ENCODE peak calls at places on chromosome X, in four cellular contexts. G is K562, Y is HepG2, X is GM12878. N is an unnamed sample.

GRCh38 chrX:39427492-39428289 is 626.4 kb downstream of the MID1IP1 start:
- DNase-seq in Y (no peak), G (no peak), X (no peak), N (no peak)

GRCh38 chrX:148322906-148323305 is 177.5 kb upstream of the AFF2 start:
- DNase-seq in Y (no peak), G (no peak), X (no peak), N (no peak)

GRCh38 chrX:140141444-140142029 is 176.2 kb upstream of the CXorf66 start:
- DNase-seq in G (peak), Y (peak), X (peak), N (peak)

GRCh38 chrX:104435249-104435648 is 130.8 kb upstream of the IL1RAPL2 start:
- DNase-seq in Y (no peak), G (no peak), X (no peak), N (no peak)

GRCh38 chrX:38041237-38041636 is 34.9 kb downstream of the SYTL5 start:
- DNase-seq in G (no peak), X (no peak), Y (peak), N (no peak)

GRCh38 chrX:15594371-15594770 is 6.4 kb downstream of the ACE2 start:
- DNase-seq in X (no peak), Y (no peak), G (no peak), N (no peak)

GRCh38 chrX:39730671-39731389 is 366.9 kb downstream of the BCOR start:
- DNase-seq in G (peak), Y (peak), X (no peak), N (peak)

GRCh38 chrX:110430293-110431076 is 71.8 kb downstream of the RTL9 start:
- DNase-seq in Y (no peak), G (no peak), X (no peak), N (no peak)

GRCh38 chrX:3290561-3290960 is 55.9 kb downstream of the MXRA5 start:
- DNase-seq in Y (no peak), X (no peak), G (no peak), N (no peak)

GRCh38 chrX:68669094-68669830 is 21.8 kb downstream of the STARD8 start:
- DNase-seq in Y (no peak), X (no peak), G (peak), N (peak)

GRCh38 chrX:129641941-129642340 is 12.8 kb downstream of the APLN start:
- DNase-seq in G (no peak), X (no peak), Y (no peak), N (no peak)

GRCh38 chrX:66221856-66222255 is 57.8 kb downstream of the HEPH start:
- DNase-seq in G (no peak), Y (no peak), X (no peak), N (no peak)

GRCh38 chrX:34509394-34509793 is 147.7 kb downstream of the TMEM47 start:
- DNase-seq in Y (no peak), X (no peak), G (no peak), N (no peak)

GRCh38 chrX:40468033-40468979 is 112.5 kb upstream of the ATP6AP2 start:
- DNase-seq in X (peak), Y (peak), G (peak), N (peak)

GRCh38 chrX:119067023-119067739 is 5.6 kb upstream of the CT47C1 start:
- DNase-seq in G (peak), Y (peak), X (no peak), N (peak)

GRCh38 chrX:46381630-46382029 is 163.6 kb downstream of the ZNF674 start:
- DNase-seq in Y (peak), G (no peak), X (peak), N (peak)

GRCh38 chrX:44261286-44261685 is 82.2 kb downstream of the EFHC2 start:
- DNase-seq in Y (no peak), G (no peak), X (no peak), N (no peak)

GRCh38 chrX:125651426-125651825 is 331.8 kb downstream of the TEX13C start:
- DNase-seq in X (no peak), G (no peak), Y (no peak), N (no peak)

GRCh38 chrX:110173192-110174175 is 144.4 kb downstream of the AMMECR1 start:
- DNase-seq in G (no peak), X (no peak), Y (no peak), N (no peak)

GRCh38 chrX:29690061-29690460 is 525.3 kb upstream of the MAGEB2 start:
- DNase-seq in Y (no peak), X (no peak), G (no peak), N (no peak)

GRCh38 chrX:150781711-150782110 is 88.5 kb downstream of the MTMR1 start:
- DNase-seq in X (no peak), G (no peak), Y (no peak), N (no peak)

GRCh38 chrX:13064599-13065143 is 20.3 kb upstream of the FAM9C start:
- DNase-seq in X (no peak), Y (no peak), G (no peak), N (no peak)

GRCh38 chrX:121851033-121851432 is 803.6 kb downstream of the GLUD2 start:
- DNase-seq in Y (no peak), G (no peak), X (no peak), N (no peak)

GRCh38 chrX:86210772-86211171 is 62.5 kb downstream of the DACH2 start:
- DNase-seq in X (no peak), G (no peak), Y (no peak), N (no peak)

GRCh38 chrX:2552621-2553297 is 52.0 kb upstream of the DHRSX start:
- DNase-seq in Y (peak), X (no peak), G (no peak), N (no peak)

GRCh38 chrX:75522565-75523411 is at the start of gene ZDHHC15:
- DNase-seq in X (peak), Y (no peak), G (no peak), N (peak)

DNA sequence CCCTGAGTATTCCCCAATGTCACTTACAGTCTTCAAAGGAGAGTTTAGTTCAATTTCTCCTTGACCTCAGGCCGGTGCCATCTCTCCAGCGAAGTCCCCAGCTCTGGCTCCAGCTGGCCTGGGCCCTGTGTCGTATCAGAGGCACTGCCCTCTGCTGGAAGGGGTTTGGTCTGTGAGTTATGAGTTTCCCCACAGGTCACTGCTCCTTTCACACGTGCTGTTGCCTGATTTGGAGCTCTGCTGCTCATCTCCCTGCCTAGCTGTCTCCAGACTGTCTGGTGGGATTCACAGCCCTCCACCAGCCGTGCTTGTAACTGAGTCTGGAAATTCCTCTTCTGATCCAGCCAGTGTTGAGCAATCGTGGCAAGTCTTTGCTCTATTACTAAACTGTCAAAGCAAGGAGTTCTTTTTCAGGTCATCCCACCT is at the start of gene RAP2C:
- DNase-seq in G (peak), Y (peak), X (no peak), N (peak)
- TF ChIP-seq REST in G (no peak), Y (no peak), X (no peak), N (no peak)

GRCh38 chrX:152926279-152926678 is 28.4 kb downstream of the ZNF185 start:
- DNase-seq in G (peak), Y (peak), X (no peak), N (peak)
- TF ChIP-seq CREB1 in G (no peak), Y (no peak), X (no peak), N (no peak)

GRCh38 chrX:105822138-105823091 is at the start of gene NRK:
- DNase-seq in X (no peak), Y (no peak), G (no peak), N (peak)
- TF ChIP-seq CTCF in X (no peak), Y (no peak), G (no peak), N (peak)

GRCh38 chrX:70264784-70265183 is 3.4 kb upstream of the ARR3 start:
- DNase-seq in X (no peak), Y (no peak), G (no peak), N (peak)
- TF ChIP-seq REST in X (peak), Y (no peak), G (peak), N (peak)

GRCh38 chrX:18425199-18426003 is at the start of gene CDKL5:
- DNase-seq in Y (peak), G (peak), X (peak), N (peak)

GRCh38 chrX:18426004-18426320 is 554 bp downstream of the CDKL5 start:
- DNase-seq in X (no peak), G (no peak), Y (no peak), N (peak)

GRCh38 chrX:18422325-18422724 is 3.1 kb upstream of the CDKL5 start:
- DNase-seq in X (no peak), Y (no peak), G (no peak), N (no peak)

GRCh38 chrX:18422886-18423285 is 2.5 kb upstream of the CDKL5 start:
- DNase-seq in Y (no peak), G (no peak), X (no peak), N (no peak)

GRCh38 chrX:18424482-18425198 is 768 bp upstream of the CDKL5 start:
- DNase-seq in Y (no peak), G (no peak), X (no peak), N (peak)
- TF ChIP-seq CREB1 in Y (no peak), G (no peak), X (no peak), N (no peak)

GRCh38 chrX:41923925-41924693 is 755 bp upstream of the CASK start:
- DNase-seq in G (no peak), Y (no peak), X (no peak), N (no peak)
- TF ChIP-seq CTCF in G (no peak), Y (no peak), X (no peak), N (no peak)

GRCh38 chrX:53235566-53235965 is 10.6 kb upstream of the KDM5C start:
- DNase-seq in X (no peak), G (no peak), Y (no peak), N (no peak)
- TF ChIP-seq REST in X (no peak), G (no peak), Y (no peak), N (no peak)

DNA sequence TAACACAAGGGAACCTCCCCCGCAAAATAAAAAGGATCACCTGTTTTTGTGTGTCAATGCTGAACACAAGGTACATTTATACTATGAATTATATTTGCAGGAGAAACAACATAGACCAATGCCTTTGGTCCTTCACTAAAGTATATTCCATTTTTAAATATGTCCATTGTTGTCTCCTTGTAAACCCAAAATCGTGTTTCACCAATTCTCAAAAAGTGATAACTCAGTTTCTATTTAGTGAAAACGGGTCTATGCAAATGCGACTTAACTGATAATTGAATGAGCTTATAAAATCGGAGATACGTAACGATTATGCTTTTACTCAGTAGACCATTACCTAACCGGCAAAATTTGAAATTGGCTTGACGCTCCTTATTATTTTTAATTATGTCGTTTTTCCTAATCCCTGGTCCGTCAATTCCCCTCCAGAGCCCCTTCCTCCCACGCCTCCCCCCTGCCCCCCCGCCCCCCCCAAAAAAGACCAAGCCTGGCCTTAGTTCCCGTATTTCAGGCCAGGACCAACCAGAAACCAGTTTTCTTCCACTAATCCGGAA is 2.0 kb downstream of the BRWD3 start:
- DNase-seq in X (no peak), G (peak), Y (no peak), N (no peak)
- TF ChIP-seq CREB1 in X (peak), G (no peak), Y (no peak), N (no peak)

DNA sequence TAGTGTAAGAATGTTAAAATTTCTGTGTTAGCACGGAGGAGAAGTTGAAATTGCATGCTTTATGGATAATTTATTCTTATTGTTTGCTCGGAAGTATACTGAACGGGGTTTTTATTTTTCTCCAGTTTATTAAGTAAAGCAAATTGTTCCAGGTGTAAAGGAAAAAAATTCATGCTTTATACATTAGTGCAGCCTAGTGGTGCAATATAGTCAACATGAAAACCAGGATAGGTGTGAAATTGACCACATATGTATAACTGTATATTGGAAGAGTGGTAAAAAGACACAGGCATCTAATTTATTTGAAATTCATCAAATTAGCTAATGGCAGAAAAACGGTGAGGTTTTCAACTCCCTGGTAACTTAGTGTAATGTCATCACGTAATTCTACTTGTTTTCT is 959 bp downstream of the BRS3 start:
- DNase-seq in G (no peak), Y (no peak), X (no peak), N (no peak)
- TF ChIP-seq CTCF in G (no peak), Y (no peak), X (no peak), N (no peak)